ENCODE peak calls at places on chromosomes 1 and 21, in seven cellular contexts. One of them, this sample, is unnamed.

GRCh38 chr1:209527993-209528392 is 55.5 kb upstream of the CAMK1G start:
- ATAC-seq in omental fat pad: no peak
- ATAC-seq in heart left ventricle: no peak
- ATAC-seq in lung: peak
- ATAC-seq in T-cell: no peak
- ATAC-seq in activated CD8-positive, alpha-beta T cell treated with anti-CD3 and anti-CD28 coated beads, Interleukin-2, amount 10 ng/mL, durations not matched to agents 7 days and 5 days: no peak
- ATAC-seq in activated CD4-positive, alpha-beta T cell treated with anti-CD3 and anti-CD28 coated beads for 36 hours: no peak
- ATAC-seq in this sample: no peak

GRCh38 chr1:24551290-24551859 is 4.5 kb upstream of the NCMAP start:
- ATAC-seq in omental fat pad: no peak
- ATAC-seq in heart left ventricle: no peak
- ATAC-seq in lung: no peak
- ATAC-seq in T-cell: no peak
- ATAC-seq in activated CD8-positive, alpha-beta T cell treated with anti-CD3 and anti-CD28 coated beads, Interleukin-2, amount 10 ng/mL, durations not matched to agents 7 days and 5 days: no peak
- ATAC-seq in activated CD4-positive, alpha-beta T cell treated with anti-CD3 and anti-CD28 coated beads for 36 hours: no peak
- ATAC-seq in this sample: no peak

GRCh38 chr1:211118407-211119102 is 15.4 kb downstream of the KCNH1 start:
- ATAC-seq in omental fat pad: peak
- ATAC-seq in heart left ventricle: no peak
- ATAC-seq in lung: no peak
- ATAC-seq in T-cell: no peak
- ATAC-seq in activated CD8-positive, alpha-beta T cell treated with anti-CD3 and anti-CD28 coated beads, Interleukin-2, amount 10 ng/mL, durations not matched to agents 7 days and 5 days: no peak
- ATAC-seq in activated CD4-positive, alpha-beta T cell treated with anti-CD3 and anti-CD28 coated beads for 36 hours: no peak
- ATAC-seq in this sample: no peak

GRCh38 chr1:166064324-166064926 is 102.4 kb downstream of the FAM78B start:
- ATAC-seq in omental fat pad: no peak
- ATAC-seq in heart left ventricle: no peak
- ATAC-seq in lung: no peak
- ATAC-seq in T-cell: no peak
- ATAC-seq in activated CD8-positive, alpha-beta T cell treated with anti-CD3 and anti-CD28 coated beads, Interleukin-2, amount 10 ng/mL, durations not matched to agents 7 days and 5 days: no peak
- ATAC-seq in activated CD4-positive, alpha-beta T cell treated with anti-CD3 and anti-CD28 coated beads for 36 hours: no peak
- ATAC-seq in this sample: no peak

GRCh38 chr1:18619467-18619835 is 11.2 kb upstream of the PAX7 start:
- ATAC-seq in omental fat pad: no peak
- ATAC-seq in heart left ventricle: no peak
- ATAC-seq in lung: no peak
- ATAC-seq in T-cell: no peak
- ATAC-seq in activated CD8-positive, alpha-beta T cell treated with anti-CD3 and anti-CD28 coated beads, Interleukin-2, amount 10 ng/mL, durations not matched to agents 7 days and 5 days: no peak
- ATAC-seq in activated CD4-positive, alpha-beta T cell treated with anti-CD3 and anti-CD28 coated beads for 36 hours: no peak
- ATAC-seq in this sample: no peak

GRCh38 chr1:23718482-23718881 is 24.8 kb upstream of the ELOA start:
- ATAC-seq in omental fat pad: no peak
- ATAC-seq in heart left ventricle: no peak
- ATAC-seq in lung: no peak
- ATAC-seq in T-cell: no peak
- ATAC-seq in activated CD8-positive, alpha-beta T cell treated with anti-CD3 and anti-CD28 coated beads, Interleukin-2, amount 10 ng/mL, durations not matched to agents 7 days and 5 days: no peak
- ATAC-seq in activated CD4-positive, alpha-beta T cell treated with anti-CD3 and anti-CD28 coated beads for 36 hours: no peak
- ATAC-seq in this sample: no peak

GRCh38 chr1:236746785-236747184 is 48.3 kb upstream of the MTR start:
- ATAC-seq in omental fat pad: no peak
- ATAC-seq in heart left ventricle: peak
- ATAC-seq in lung: no peak
- ATAC-seq in T-cell: no peak
- ATAC-seq in activated CD8-positive, alpha-beta T cell treated with anti-CD3 and anti-CD28 coated beads, Interleukin-2, amount 10 ng/mL, durations not matched to agents 7 days and 5 days: no peak
- ATAC-seq in activated CD4-positive, alpha-beta T cell treated with anti-CD3 and anti-CD28 coated beads for 36 hours: no peak
- ATAC-seq in this sample: no peak

GRCh38 chr21:44464351-44464750 is 9.0 kb downstream of the LRRC3 start:
- ATAC-seq in omental fat pad: no peak
- ATAC-seq in heart left ventricle: no peak
- ATAC-seq in lung: no peak
- ATAC-seq in T-cell: no peak
- ATAC-seq in activated CD8-positive, alpha-beta T cell treated with anti-CD3 and anti-CD28 coated beads, Interleukin-2, amount 10 ng/mL, durations not matched to agents 7 days and 5 days: no peak
- ATAC-seq in activated CD4-positive, alpha-beta T cell treated with anti-CD3 and anti-CD28 coated beads for 36 hours: no peak
- ATAC-seq in this sample: no peak

GRCh38 chr1:25035523-25036116 is 105.5 kb upstream of the RUNX3 start:
- ATAC-seq in omental fat pad: no peak
- ATAC-seq in heart left ventricle: no peak
- ATAC-seq in lung: no peak
- ATAC-seq in T-cell: no peak
- ATAC-seq in activated CD8-positive, alpha-beta T cell treated with anti-CD3 and anti-CD28 coated beads, Interleukin-2, amount 10 ng/mL, durations not matched to agents 7 days and 5 days: no peak
- ATAC-seq in activated CD4-positive, alpha-beta T cell treated with anti-CD3 and anti-CD28 coated beads for 36 hours: no peak
- ATAC-seq in this sample: no peak

GRCh38 chr1:118907466-118907865 is 80.7 kb downstream of the TBX15 start:
- ATAC-seq in omental fat pad: no peak
- ATAC-seq in heart left ventricle: no peak
- ATAC-seq in lung: no peak
- ATAC-seq in T-cell: no peak
- ATAC-seq in activated CD8-positive, alpha-beta T cell treated with anti-CD3 and anti-CD28 coated beads, Interleukin-2, amount 10 ng/mL, durations not matched to agents 7 days and 5 days: no peak
- ATAC-seq in activated CD4-positive, alpha-beta T cell treated with anti-CD3 and anti-CD28 coated beads for 36 hours: no peak
- ATAC-seq in this sample: no peak

GRCh38 chr1:94228640-94229375 is 8.6 kb downstream of the ARHGAP29 start:
- ATAC-seq in omental fat pad: peak
- ATAC-seq in heart left ventricle: no peak
- ATAC-seq in lung: no peak
- ATAC-seq in T-cell: no peak
- ATAC-seq in activated CD8-positive, alpha-beta T cell treated with anti-CD3 and anti-CD28 coated beads, Interleukin-2, amount 10 ng/mL, durations not matched to agents 7 days and 5 days: no peak
- ATAC-seq in activated CD4-positive, alpha-beta T cell treated with anti-CD3 and anti-CD28 coated beads for 36 hours: no peak
- ATAC-seq in this sample: no peak

GRCh38 chr21:42308914-42309752 is 6.1 kb downstream of the TFF3 start:
- ATAC-seq in omental fat pad: no peak
- ATAC-seq in heart left ventricle: no peak
- ATAC-seq in lung: no peak
- ATAC-seq in T-cell: no peak
- ATAC-seq in activated CD8-positive, alpha-beta T cell treated with anti-CD3 and anti-CD28 coated beads, Interleukin-2, amount 10 ng/mL, durations not matched to agents 7 days and 5 days: no peak
- ATAC-seq in activated CD4-positive, alpha-beta T cell treated with anti-CD3 and anti-CD28 coated beads for 36 hours: no peak
- ATAC-seq in this sample: no peak

GRCh38 chr1:202107801-202108731 is 14.7 kb upstream of the GPR37L1 start:
- ATAC-seq in omental fat pad: no peak
- ATAC-seq in heart left ventricle: peak
- ATAC-seq in lung: no peak
- ATAC-seq in T-cell: no peak
- ATAC-seq in activated CD8-positive, alpha-beta T cell treated with anti-CD3 and anti-CD28 coated beads, Interleukin-2, amount 10 ng/mL, durations not matched to agents 7 days and 5 days: no peak
- ATAC-seq in activated CD4-positive, alpha-beta T cell treated with anti-CD3 and anti-CD28 coated beads for 36 hours: no peak
- ATAC-seq in this sample: no peak

GRCh38 chr1:221706191-221706590 is 35.7 kb downstream of the DUSP10 start:
- ATAC-seq in omental fat pad: no peak
- ATAC-seq in heart left ventricle: no peak
- ATAC-seq in lung: no peak
- ATAC-seq in T-cell: no peak
- ATAC-seq in activated CD8-positive, alpha-beta T cell treated with anti-CD3 and anti-CD28 coated beads, Interleukin-2, amount 10 ng/mL, durations not matched to agents 7 days and 5 days: no peak
- ATAC-seq in activated CD4-positive, alpha-beta T cell treated with anti-CD3 and anti-CD28 coated beads for 36 hours: no peak
- ATAC-seq in this sample: no peak

This sample was measured in activated T-helper 17 cell treated with anti-CD3 and anti-CD28 coated beads, Interleukin-2, amount 50 U/mL, for 72 hours.